ENCODE peak calls at places on chromosomes 7 and 10, in four cellular contexts. One of them, this sample, is unnamed.

GRCh38 chr7:329691-330281 is 39.8 kb downstream of the FOXL3 start:
- DNase-seq in AG08396: no peak
- DNase-seq in left cardiac atrium: peak
- DNase-seq in NCI-H460: no peak
- DNase-seq in this sample: no peak

GRCh38 chr10:98041352-98042043 is 11.1 kb upstream of the CRTAC1 start:
- DNase-seq in NCI-H460: peak
- DNase-seq in left cardiac atrium: peak
- DNase-seq in AG08396: peak
- DNase-seq in this sample: peak

GRCh38 chr10:93299606-93300353 is 182.4 kb downstream of the MYOF start:
- DNase-seq in left cardiac atrium: no peak
- DNase-seq in AG08396: no peak
- DNase-seq in NCI-H460: no peak
- DNase-seq in this sample: no peak

GRCh38 chr7:155591055-155591750 is 44.8 kb upstream of the CNPY1 start:
- DNase-seq in AG08396: no peak
- DNase-seq in left cardiac atrium: no peak
- DNase-seq in NCI-H460: no peak
- DNase-seq in this sample: no peak

GRCh38 chr7:118005021-118005420 is 131.8 kb upstream of the CTTNBP2 start:
- DNase-seq in AG08396: no peak
- DNase-seq in left cardiac atrium: no peak
- DNase-seq in NCI-H460: no peak
- DNase-seq in this sample: no peak

GRCh38 chr10:98380493-98381339 is 34.3 kb downstream of the PYROXD2 start:
- DNase-seq in left cardiac atrium: no peak
- DNase-seq in NCI-H460: no peak
- DNase-seq in AG08396: no peak
- DNase-seq in this sample: no peak

GRCh38 chr7:103373866-103374643 is 26.6 kb downstream of the PSMC2 start:
- DNase-seq in AG08396: no peak
- DNase-seq in NCI-H460: no peak
- DNase-seq in left cardiac atrium: no peak
- DNase-seq in this sample: no peak

GRCh38 chr10:104336829-104337526 is 1.3 kb downstream of the ITPRIP start:
- DNase-seq in left cardiac atrium: no peak
- DNase-seq in AG08396: no peak
- DNase-seq in NCI-H460: no peak
- DNase-seq in this sample: peak

GRCh38 chr10:45375101-45375500 is 1.1 kb downstream of the ALOX5 start:
- DNase-seq in AG08396: no peak
- DNase-seq in NCI-H460: no peak
- DNase-seq in left cardiac atrium: no peak
- DNase-seq in this sample: no peak

GRCh38 chr7:56046728-56047445 is 4.4 kb downstream of the PSPH start:
- DNase-seq in NCI-H460: no peak
- DNase-seq in left cardiac atrium: no peak
- DNase-seq in AG08396: peak
- DNase-seq in this sample: no peak

GRCh38 chr10:49139866-49140195 is 6.0 kb upstream of the FAM170B start:
- DNase-seq in left cardiac atrium: no peak
- DNase-seq in AG08396: peak
- DNase-seq in NCI-H460: no peak
- DNase-seq in this sample: no peak

GRCh38 chr10:44993226-44993921 is 7.3 kb upstream of the ZNF22 start:
- DNase-seq in left cardiac atrium: no peak
- DNase-seq in AG08396: no peak
- DNase-seq in NCI-H460: no peak
- DNase-seq in this sample: no peak

GRCh38 chr7:121186746-121187145 is 142.1 kb upstream of the WNT16 start:
- DNase-seq in AG08396: no peak
- DNase-seq in left cardiac atrium: no peak
- DNase-seq in NCI-H460: no peak
- DNase-seq in this sample: no peak

This sample was measured in left lobe of liver.